ENCODE peak calls at places on chromosomes 5 and 9, in four cellular contexts. Y, M, B and W are unnamed samples.
A peak's percentile ranks its signal among the peaks of the same experiment; 100 is the strongest.

GRCh38 chr5:148808864-148809642 is 17.4 kb upstream of the ADRB2 start:
- DNase-seq in Y (no peak), M (no peak), B (no peak), W (no peak)

GRCh38 chr5:1734908-1735289 is 64.7 kb downstream of the MRPL36 start:
- DNase-seq in Y (no peak), M (no peak), B (no peak), W (no peak)

GRCh38 chr9:80144856-80145255 is 573.1 kb downstream of the TLE4 start:
- DNase-seq in Y (no peak), M (no peak), B (no peak), W (no peak)

GRCh38 chr9:22228542-22228941 is 218.1 kb upstream of the DMRTA1 start:
- DNase-seq in Y (no peak), M (no peak), B (no peak), W (no peak)

GRCh38 chr5:36156124-36156601 is 4.3 kb downstream of the SKP2 start:
- DNase-seq in Y (peak; percentile 98), M (no peak), B (no peak), W (no peak)

GRCh38 chr5:178467261-178468195 is 122.7 kb downstream of the COL23A1 start:
- DNase-seq in Y (no peak), M (peak; percentile 77), B (no peak), W (no peak)

GRCh38 chr5:122222580-122222979 is 89.5 kb upstream of the SNCAIP start:
- DNase-seq in Y (no peak), M (no peak), B (no peak), W (no peak)

GRCh38 chr5:97115932-97116331 is 26.5 kb downstream of the LIX1 start:
- DNase-seq in Y (no peak), M (no peak), B (no peak), W (no peak)

GRCh38 chr5:51201024-51201423 is 182.2 kb upstream of the ISL1 start:
- DNase-seq in Y (no peak), M (no peak), B (no peak), W (no peak)

GRCh38 chr5:153974131-153974812 is 64.4 kb downstream of the FAM114A2 start:
- DNase-seq in Y (no peak), M (no peak), B (no peak), W (no peak)

GRCh38 chr9:78892182-78892581 is 595.3 kb downstream of the PSAT1 start:
- DNase-seq in Y (no peak), M (no peak), B (no peak), W (no peak)

GRCh38 chr5:124718376-124718775 is 28.1 kb downstream of the ZNF608 start:
- DNase-seq in Y (no peak), M (no peak), B (no peak), W (no peak)

GRCh38 chr5:52690236-52690685 is 97.5 kb upstream of the ITGA1 start:
- DNase-seq in Y (no peak), M (no peak), B (no peak), W (no peak)

GRCh38 chr5:55226934-55227737 is at the start of gene MCIDAS:
- DNase-seq in Y (no peak), M (no peak), B (no peak), W (no peak)

GRCh38 chr5:177128551-177128976 is 5.0 kb upstream of the NSD1 start:
- DNase-seq in Y (no peak), M (no peak), B (no peak), W (no peak)

GRCh38 chr5:177557041-177557647 is 2.8 kb upstream of the FAM193B start:
- DNase-seq in Y (no peak), M (no peak), B (no peak), W (no peak)

GRCh38 chr5:53323943-53324642 is 156.3 kb upstream of the FST start:
- DNase-seq in Y (peak; percentile 100), M (no peak), B (no peak), W (no peak)

DNA sequence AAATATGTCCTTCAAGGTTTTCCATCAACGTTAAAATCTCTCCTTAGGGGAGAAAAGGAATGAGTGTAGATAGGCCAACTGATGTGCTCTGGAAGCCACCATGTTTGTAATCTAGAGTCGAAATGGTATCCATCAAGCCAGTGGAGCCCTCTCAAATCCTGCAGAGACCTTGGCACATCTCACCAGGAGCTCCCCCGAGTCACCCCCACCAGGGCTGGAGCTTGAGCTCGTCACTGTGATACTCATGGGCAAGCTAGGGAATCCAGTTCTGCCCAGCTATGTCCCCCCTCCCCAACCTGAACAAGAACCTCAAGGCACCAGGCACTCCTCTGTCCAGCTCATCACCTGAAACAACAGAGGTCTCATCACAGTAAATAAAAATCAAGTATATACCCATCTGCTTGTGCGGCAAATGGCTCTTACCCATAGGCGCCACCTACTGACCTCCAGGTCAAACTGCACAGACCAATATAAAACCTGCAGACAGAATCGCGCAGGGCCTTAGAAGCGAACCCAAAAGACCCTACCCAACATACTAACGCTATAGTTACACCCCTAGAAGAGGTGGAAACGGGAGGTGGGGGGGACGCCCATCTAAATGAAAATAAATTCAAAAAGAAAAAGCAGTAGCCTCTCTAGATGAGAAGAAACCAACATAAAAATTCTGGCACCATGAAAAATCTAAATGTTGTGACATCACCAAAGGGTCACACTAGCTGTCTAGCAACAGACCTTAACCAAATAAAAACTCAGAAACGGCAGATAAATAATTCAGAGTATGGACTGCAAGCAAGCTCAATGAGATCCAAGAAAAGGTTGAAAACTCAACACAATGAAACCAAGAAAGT is 75.0 kb downstream of the TTC39B start:
- DNase-seq in Y (no peak), M (no peak), B (no peak), W (peak; percentile 12)
- TF ChIP-seq CTCF in Y (peak; percentile 63), M (no peak), B (no peak), W (peak; percentile 83)

DNA sequence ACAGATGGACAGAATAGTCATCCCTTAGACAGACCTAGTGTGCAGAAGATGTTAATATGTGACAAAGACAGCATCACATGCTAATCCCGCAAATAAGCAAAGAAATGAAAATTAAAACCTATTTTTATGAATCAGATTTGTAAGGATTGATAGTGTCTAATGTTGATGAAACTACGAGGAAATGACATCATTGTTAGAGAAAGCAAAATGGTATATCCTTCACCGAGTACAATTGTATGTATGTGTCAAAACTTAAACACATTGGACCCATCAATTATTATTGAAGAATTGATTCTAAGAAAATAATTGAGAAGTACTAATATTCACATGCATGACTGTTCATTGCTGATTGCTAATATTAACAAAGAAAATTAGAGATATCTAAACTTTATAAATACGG is 493.2 kb downstream of the BNC2 start:
- DNase-seq in Y (no peak), M (no peak), B (no peak), W (no peak)
- TF ChIP-seq CTCF in Y (no peak), M (no peak), B (no peak), W (no peak)

DNA sequence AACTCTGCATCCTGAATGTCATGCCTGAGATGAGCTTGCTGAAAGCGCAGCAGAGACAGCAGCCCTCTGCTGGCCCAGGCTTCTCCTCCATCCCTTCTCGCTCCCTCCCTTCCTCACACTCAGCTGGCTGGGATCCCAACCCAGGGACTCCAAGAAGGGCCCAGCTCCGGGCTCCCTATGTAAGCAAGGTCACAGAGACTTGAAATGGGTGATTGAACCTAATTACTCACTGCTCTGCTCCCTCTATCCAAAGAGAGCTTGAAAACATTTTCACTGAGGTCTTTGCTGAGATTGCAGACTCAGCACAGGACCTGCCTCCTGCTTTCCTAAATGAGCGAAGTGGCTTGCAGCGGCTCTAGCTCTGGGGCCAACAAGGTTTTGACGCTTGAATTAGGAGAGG is 42.8 kb downstream of the RAPGEF1 start:
- DNase-seq in Y (no peak), M (no peak), B (no peak), W (no peak)
- TF ChIP-seq CTCF in Y (no peak), M (no peak), B (no peak), W (no peak)

DNA sequence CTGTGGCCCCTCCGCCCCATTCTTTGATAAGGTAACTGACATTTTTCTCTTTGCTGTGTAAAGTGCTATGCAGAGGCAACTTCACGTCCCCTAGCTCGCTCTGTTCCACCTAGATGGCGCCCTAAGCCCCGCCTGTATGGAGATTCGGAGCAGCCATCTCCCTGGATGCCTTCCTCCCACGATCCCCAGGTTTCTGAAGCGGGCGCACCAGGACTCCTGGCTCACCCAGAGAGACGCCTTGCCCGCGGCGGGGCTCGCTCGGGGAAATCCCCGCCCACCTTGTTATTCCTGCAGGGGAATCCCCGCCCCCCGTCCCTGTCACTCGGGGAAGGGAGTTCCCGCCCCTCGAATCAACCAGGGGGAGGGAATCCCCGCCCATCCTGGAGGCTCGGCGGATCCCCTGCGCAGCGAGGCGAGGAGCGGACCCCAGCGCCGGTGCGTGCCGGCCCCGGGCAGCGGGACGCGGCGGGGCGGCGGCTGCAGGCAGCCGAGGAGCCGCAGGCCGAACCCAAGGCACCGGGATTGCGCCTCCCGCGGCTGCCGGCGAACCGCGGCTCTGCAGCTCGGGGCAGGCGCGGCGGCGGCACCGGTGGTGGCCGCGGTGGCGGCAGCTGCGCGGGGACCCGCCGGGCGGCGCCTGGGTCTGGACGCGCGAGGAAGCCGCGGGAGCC is at the start of gene PDZD2:
- DNase-seq in Y (no peak), M (peak; percentile 64), B (peak; percentile 55), W (no peak)
- TF ChIP-seq CTCF in Y (peak; percentile 47), M (no peak), B (peak; percentile 49), W (peak; percentile 48)

GRCh38 chr5:28576022-28576421 is 1537.6 kb upstream of the CDH9 start:
- DNase-seq in Y (no peak), M (no peak), B (no peak), W (no peak)
- TF ChIP-seq CTCF in Y (peak; percentile 49), M (no peak), B (no peak), W (no peak)

GRCh38 chr5:149951138-149951749 is 6.7 kb upstream of the PDE6A start:
- DNase-seq in Y (no peak), M (no peak), B (no peak), W (no peak)
- TF ChIP-seq CTCF in Y (no peak), M (no peak), B (no peak), W (peak; percentile 32)

GRCh38 chr9:116198344-116198743 is 44.8 kb downstream of the PAPPA start:
- DNase-seq in Y (no peak), M (no peak), B (no peak), W (no peak)
- TF ChIP-seq CTCF in Y (no peak), M (no peak), B (no peak), W (no peak)